ENCODE peak calls at places on chromosomes 6 and 20, in six cellular contexts. One of them, this sample, is unnamed.

GRCh38 chr6:13507306-13507855 is 20.0 kb upstream of the GFOD1 start:
- DNase-seq in PC-9: no peak
- DNase-seq in endothelial cell: no peak
- DNase-seq in progenitor cell of endocrine pancreas: no peak
- DNase-seq in heart left ventricle: no peak
- DNase-seq in thyroid gland: no peak
- DNase-seq in this sample: no peak

GRCh38 chr6:14542670-14543366 is 425.2 kb downstream of the CD83 start:
- DNase-seq in PC-9: no peak
- DNase-seq in endothelial cell: no peak
- DNase-seq in progenitor cell of endocrine pancreas: no peak
- DNase-seq in heart left ventricle: peak; percentile 56
- DNase-seq in thyroid gland: no peak
- DNase-seq in this sample: no peak

GRCh38 chr6:157298325-157298724 is 25.0 kb downstream of the TMEM242 start:
- DNase-seq in PC-9: no peak
- DNase-seq in endothelial cell: no peak
- DNase-seq in progenitor cell of endocrine pancreas: no peak
- DNase-seq in heart left ventricle: no peak
- DNase-seq in thyroid gland: no peak
- DNase-seq in this sample: no peak

GRCh38 chr6:254011-254410 is 38.3 kb upstream of the DUSP22 start:
- DNase-seq in PC-9: no peak
- DNase-seq in endothelial cell: no peak
- DNase-seq in progenitor cell of endocrine pancreas: no peak
- DNase-seq in heart left ventricle: no peak
- DNase-seq in thyroid gland: no peak
- DNase-seq in this sample: no peak

GRCh38 chr6:112780498-112781096 is 433.5 kb downstream of the RFPL4B start:
- DNase-seq in PC-9: peak; percentile 55
- DNase-seq in endothelial cell: peak; percentile 87
- DNase-seq in progenitor cell of endocrine pancreas: peak; percentile 66
- DNase-seq in heart left ventricle: peak; percentile 52
- DNase-seq in thyroid gland: peak; percentile 80
- DNase-seq in this sample: no peak

GRCh38 chr20:50193169-50193850 is 2.7 kb downstream of the CEBPB start:
- DNase-seq in PC-9: peak; percentile 34
- DNase-seq in endothelial cell: no peak
- DNase-seq in progenitor cell of endocrine pancreas: no peak
- DNase-seq in heart left ventricle: no peak
- DNase-seq in thyroid gland: peak; percentile 58
- DNase-seq in this sample: no peak

GRCh38 chr6:127022297-127022696 is 96.2 kb upstream of the RSPO3 start:
- DNase-seq in PC-9: no peak
- DNase-seq in endothelial cell: no peak
- DNase-seq in progenitor cell of endocrine pancreas: no peak
- DNase-seq in heart left ventricle: no peak
- DNase-seq in thyroid gland: peak; percentile 63
- DNase-seq in this sample: no peak

GRCh38 chr6:75424610-75425548 is 68.7 kb downstream of the FILIP1 start:
- DNase-seq in PC-9: peak; percentile 8
- DNase-seq in endothelial cell: no peak
- DNase-seq in progenitor cell of endocrine pancreas: no peak
- DNase-seq in heart left ventricle: no peak
- DNase-seq in thyroid gland: no peak
- DNase-seq in this sample: no peak

GRCh38 chr20:64044484-64045247 is 4.8 kb downstream of the SOX18 start:
- DNase-seq in PC-9: peak; percentile 75
- DNase-seq in endothelial cell: peak; percentile 35
- DNase-seq in progenitor cell of endocrine pancreas: no peak
- DNase-seq in heart left ventricle: peak; percentile 76
- DNase-seq in thyroid gland: no peak
- DNase-seq in this sample: no peak

GRCh38 chr6:106692112-106692822 is 62.9 kb downstream of the QRSL1 start:
- DNase-seq in PC-9: peak; percentile 44
- DNase-seq in endothelial cell: no peak
- DNase-seq in progenitor cell of endocrine pancreas: no peak
- DNase-seq in heart left ventricle: no peak
- DNase-seq in thyroid gland: peak; percentile 92
- DNase-seq in this sample: no peak

GRCh38 chr6:118706702-118707101 is 55.3 kb upstream of the CEP85L start:
- DNase-seq in PC-9: no peak
- DNase-seq in endothelial cell: no peak
- DNase-seq in progenitor cell of endocrine pancreas: no peak
- DNase-seq in heart left ventricle: no peak
- DNase-seq in thyroid gland: no peak
- DNase-seq in this sample: no peak

GRCh38 chr6:164929155-164929977 is 380.0 kb downstream of the C6orf118 start:
- DNase-seq in PC-9: no peak
- DNase-seq in endothelial cell: no peak
- DNase-seq in progenitor cell of endocrine pancreas: no peak
- DNase-seq in heart left ventricle: no peak
- DNase-seq in thyroid gland: no peak
- DNase-seq in this sample: no peak

GRCh38 chr6:3109755-3110154 is 8.8 kb upstream of the BPHL start:
- DNase-seq in PC-9: no peak
- DNase-seq in endothelial cell: no peak
- DNase-seq in progenitor cell of endocrine pancreas: no peak
- DNase-seq in heart left ventricle: no peak
- DNase-seq in thyroid gland: no peak
- DNase-seq in this sample: no peak

GRCh38 chr6:133892444-133893323 is 3.8 kb downstream of the TCF21 start:
- DNase-seq in PC-9: no peak
- DNase-seq in endothelial cell: peak; percentile 19
- DNase-seq in progenitor cell of endocrine pancreas: no peak
- DNase-seq in heart left ventricle: no peak
- DNase-seq in thyroid gland: no peak
- DNase-seq in this sample: no peak

GRCh38 chr6:445571-446417 is 54.2 kb downstream of the IRF4 start:
- DNase-seq in PC-9: no peak
- DNase-seq in endothelial cell: no peak
- DNase-seq in progenitor cell of endocrine pancreas: no peak
- DNase-seq in heart left ventricle: no peak
- DNase-seq in thyroid gland: no peak
- DNase-seq in this sample: no peak

GRCh38 chr6:149334201-149334600 is 16.7 kb downstream of the TAB2 start:
- DNase-seq in PC-9: no peak
- DNase-seq in endothelial cell: no peak
- DNase-seq in progenitor cell of endocrine pancreas: no peak
- DNase-seq in heart left ventricle: no peak
- DNase-seq in thyroid gland: no peak
- DNase-seq in this sample: no peak

GRCh38 chr20:47809561-47809960 is 24.3 kb upstream of the SULF2 start:
- DNase-seq in PC-9: peak; percentile 98
- DNase-seq in endothelial cell: no peak
- DNase-seq in progenitor cell of endocrine pancreas: no peak
- DNase-seq in heart left ventricle: no peak
- DNase-seq in thyroid gland: no peak
- DNase-seq in this sample: peak; percentile 37

GRCh38 chr6:148565931-148566663 is 180.7 kb upstream of the UST start:
- DNase-seq in PC-9: peak; percentile 17
- DNase-seq in endothelial cell: no peak
- DNase-seq in progenitor cell of endocrine pancreas: no peak
- DNase-seq in heart left ventricle: peak; percentile 67
- DNase-seq in thyroid gland: no peak
- DNase-seq in this sample: no peak

GRCh38 chr6:45469708-45470107 is 92.0 kb upstream of the SUPT3H start:
- DNase-seq in PC-9: no peak
- DNase-seq in endothelial cell: no peak
- DNase-seq in progenitor cell of endocrine pancreas: no peak
- DNase-seq in heart left ventricle: no peak
- DNase-seq in thyroid gland: no peak
- DNase-seq in this sample: no peak

GRCh38 chr6:2891768-2892170 is 11.3 kb downstream of the SERPINB9 start:
- DNase-seq in PC-9: no peak
- DNase-seq in endothelial cell: no peak
- DNase-seq in progenitor cell of endocrine pancreas: no peak
- DNase-seq in heart left ventricle: no peak
- DNase-seq in thyroid gland: no peak
- DNase-seq in this sample: no peak

GRCh38 chr6:36595168-36595818 is 1.1 kb downstream of the SRSF3 start:
- DNase-seq in PC-9: no peak
- DNase-seq in endothelial cell: peak; percentile 19
- DNase-seq in progenitor cell of endocrine pancreas: no peak
- DNase-seq in heart left ventricle: no peak
- DNase-seq in thyroid gland: peak; percentile 53
- DNase-seq in this sample: no peak

GRCh38 chr6:81511423-81511822 is 241.1 kb downstream of the TENT5A start:
- DNase-seq in PC-9: no peak
- DNase-seq in endothelial cell: no peak
- DNase-seq in progenitor cell of endocrine pancreas: no peak
- DNase-seq in heart left ventricle: no peak
- DNase-seq in thyroid gland: no peak
- DNase-seq in this sample: no peak

GRCh38 chr6:108260126-108260808 is 573 bp downstream of the SNX3 start:
- DNase-seq in PC-9: peak; percentile 22
- DNase-seq in endothelial cell: no peak
- DNase-seq in progenitor cell of endocrine pancreas: no peak
- DNase-seq in heart left ventricle: no peak
- DNase-seq in thyroid gland: peak; percentile 52
- DNase-seq in this sample: peak; percentile 91

GRCh38 chr20:46951840-46952497 is 57.3 kb downstream of the EYA2 start:
- DNase-seq in PC-9: no peak
- DNase-seq in endothelial cell: no peak
- DNase-seq in progenitor cell of endocrine pancreas: no peak
- DNase-seq in heart left ventricle: no peak
- DNase-seq in thyroid gland: no peak
- DNase-seq in this sample: no peak

GRCh38 chr6:148887181-148887580 is 140.4 kb downstream of the UST start:
- DNase-seq in PC-9: no peak
- DNase-seq in endothelial cell: no peak
- DNase-seq in progenitor cell of endocrine pancreas: no peak
- DNase-seq in heart left ventricle: no peak
- DNase-seq in thyroid gland: peak; percentile 53
- DNase-seq in this sample: no peak

GRCh38 chr6:54846857-54847721 is 518 bp downstream of the FAM83B start:
- DNase-seq in PC-9: peak; percentile 26
- DNase-seq in endothelial cell: peak; percentile 46
- DNase-seq in progenitor cell of endocrine pancreas: peak; percentile 33
- DNase-seq in heart left ventricle: no peak
- DNase-seq in thyroid gland: peak; percentile 54
- DNase-seq in this sample: no peak

GRCh38 chr6:72619883-72620696 is 1.8 kb upstream of the KCNQ5 start:
- DNase-seq in PC-9: no peak
- DNase-seq in endothelial cell: peak; percentile 30
- DNase-seq in progenitor cell of endocrine pancreas: peak; percentile 14
- DNase-seq in heart left ventricle: peak; percentile 28
- DNase-seq in thyroid gland: peak; percentile 44
- DNase-seq in this sample: no peak

GRCh38 chr6:107318100-107318736 is 141.1 kb downstream of the PDSS2 start:
- DNase-seq in PC-9: peak; percentile 37
- DNase-seq in endothelial cell: peak; percentile 55
- DNase-seq in progenitor cell of endocrine pancreas: no peak
- DNase-seq in heart left ventricle: peak; percentile 49
- DNase-seq in thyroid gland: peak; percentile 61
- DNase-seq in this sample: no peak

GRCh38 chr20:62477669-62478450 is 2.1 kb upstream of the GATA5 start:
- DNase-seq in PC-9: no peak
- DNase-seq in endothelial cell: no peak
- DNase-seq in progenitor cell of endocrine pancreas: no peak
- DNase-seq in heart left ventricle: no peak
- DNase-seq in thyroid gland: no peak
- DNase-seq in this sample: no peak
- TF ChIP-seq CTCF in PC-9: no peak
- TF ChIP-seq CTCF in endothelial cell: no peak
- TF ChIP-seq CTCF in progenitor cell of endocrine pancreas: peak; percentile 37
- TF ChIP-seq CTCF in heart left ventricle: no peak
- TF ChIP-seq CTCF in thyroid gland: no peak
- TF ChIP-seq CTCF in this sample: no peak

GRCh38 chr6:34031567-34032383 is 114.1 kb downstream of the GRM4 start:
- DNase-seq in PC-9: no peak
- DNase-seq in endothelial cell: no peak
- DNase-seq in progenitor cell of endocrine pancreas: no peak
- DNase-seq in heart left ventricle: no peak
- DNase-seq in thyroid gland: no peak
- DNase-seq in this sample: no peak
- TF ChIP-seq CTCF in PC-9: no peak
- TF ChIP-seq CTCF in endothelial cell: no peak
- TF ChIP-seq CTCF in progenitor cell of endocrine pancreas: no peak
- TF ChIP-seq CTCF in heart left ventricle: no peak
- TF ChIP-seq CTCF in thyroid gland: no peak
- TF ChIP-seq CTCF in this sample: no peak

DNA sequence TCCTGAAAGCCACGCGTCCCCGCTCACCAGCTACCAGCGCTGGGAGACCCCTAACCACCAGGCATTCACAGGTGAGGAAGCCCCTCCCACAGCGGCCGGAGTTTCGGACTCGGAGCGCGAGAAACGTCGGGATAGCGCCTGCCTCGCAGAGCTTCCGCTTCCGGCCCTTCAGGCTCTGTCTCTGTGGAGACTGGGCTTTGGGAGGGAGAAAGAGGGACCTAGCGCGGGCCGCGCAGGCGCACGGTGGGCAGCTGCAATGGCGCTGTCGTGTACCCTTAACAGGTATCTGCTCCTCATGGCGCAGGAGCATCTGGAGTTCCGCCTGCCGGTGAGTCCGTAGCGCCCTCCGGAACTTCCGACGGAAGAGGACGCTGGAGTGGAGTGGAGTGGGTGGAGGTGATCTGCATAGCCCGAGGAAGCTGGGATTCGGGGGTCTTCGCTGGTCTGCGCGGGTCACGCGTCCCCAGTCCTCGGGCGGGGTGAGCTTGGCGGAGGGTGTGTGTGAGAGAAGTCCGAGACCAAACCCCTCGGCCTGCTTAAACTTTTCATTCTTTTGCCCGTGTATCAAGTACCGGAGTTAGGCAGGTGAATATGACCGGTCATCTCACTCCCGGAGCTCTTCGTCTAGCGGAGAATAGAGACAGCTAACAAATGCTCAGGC is at the start of gene TRMT11:
- DNase-seq in PC-9: peak; percentile 86
- DNase-seq in endothelial cell: peak; percentile 79
- DNase-seq in progenitor cell of endocrine pancreas: peak; percentile 87
- DNase-seq in heart left ventricle: peak; percentile 91
- DNase-seq in thyroid gland: peak; percentile 96
- DNase-seq in this sample: peak; percentile 95
- TF ChIP-seq CTCF in PC-9: no peak
- TF ChIP-seq CTCF in endothelial cell: no peak
- TF ChIP-seq CTCF in progenitor cell of endocrine pancreas: peak; percentile 24
- TF ChIP-seq CTCF in heart left ventricle: no peak
- TF ChIP-seq CTCF in thyroid gland: no peak
- TF ChIP-seq CTCF in this sample: peak; percentile 40

GRCh38 chr20:10674684-10675455 is 1.1 kb upstream of the JAG1 start:
- DNase-seq in PC-9: peak; percentile 89
- DNase-seq in endothelial cell: peak; percentile 94
- DNase-seq in progenitor cell of endocrine pancreas: peak; percentile 83
- DNase-seq in heart left ventricle: peak; percentile 86
- DNase-seq in thyroid gland: peak; percentile 81
- DNase-seq in this sample: no peak
- TF ChIP-seq CTCF in PC-9: peak; percentile 91
- TF ChIP-seq CTCF in endothelial cell: peak; percentile 84
- TF ChIP-seq CTCF in progenitor cell of endocrine pancreas: peak; percentile 84
- TF ChIP-seq CTCF in heart left ventricle: peak; percentile 73
- TF ChIP-seq CTCF in thyroid gland: peak; percentile 86
- TF ChIP-seq CTCF in this sample: peak; percentile 95

GRCh38 chr20:41798926-41799502 is 180.8 kb upstream of the CHD6 start:
- DNase-seq in PC-9: no peak
- DNase-seq in endothelial cell: no peak
- DNase-seq in progenitor cell of endocrine pancreas: no peak
- DNase-seq in heart left ventricle: no peak
- DNase-seq in thyroid gland: no peak
- DNase-seq in this sample: no peak
- TF ChIP-seq CTCF in PC-9: no peak
- TF ChIP-seq CTCF in endothelial cell: no peak
- TF ChIP-seq CTCF in progenitor cell of endocrine pancreas: no peak
- TF ChIP-seq CTCF in heart left ventricle: no peak
- TF ChIP-seq CTCF in thyroid gland: no peak
- TF ChIP-seq CTCF in this sample: no peak

GRCh38 chr20:39829255-39829654 is 859.8 kb downstream of the MAFB start:
- DNase-seq in PC-9: no peak
- DNase-seq in endothelial cell: peak; percentile 23
- DNase-seq in progenitor cell of endocrine pancreas: no peak
- DNase-seq in heart left ventricle: no peak
- DNase-seq in thyroid gland: no peak
- DNase-seq in this sample: no peak
- TF ChIP-seq CTCF in PC-9: no peak
- TF ChIP-seq CTCF in endothelial cell: peak; percentile 13
- TF ChIP-seq CTCF in progenitor cell of endocrine pancreas: peak; percentile 54
- TF ChIP-seq CTCF in heart left ventricle: no peak
- TF ChIP-seq CTCF in thyroid gland: no peak
- TF ChIP-seq CTCF in this sample: peak; percentile 75

This sample was measured in chondrocyte.